ENCODE peak calls at places on chromosomes 7 and 10, in eight cellular contexts. Y, B, I, O, G, Z, K and Q are unnamed samples.

GRCh38 chr10:111086602-111087001 is 9.8 kb downstream of the ADRA2A start:
- DNase-seq in Y (no peak), B (no peak), I (no peak), O (no peak), G (no peak), Z (no peak), K (no peak), Q (no peak)

GRCh38 chr10:133154411-133154810 is 5.6 kb upstream of the KNDC1 start:
- DNase-seq in Y (no peak), B (no peak), I (no peak), O (no peak), G (no peak), Z (no peak), K (no peak), Q (no peak)

GRCh38 chr10:59752278-59752940 is 846 bp downstream of the MRLN start:
- DNase-seq in Y (no peak), B (no peak), I (no peak), O (no peak), G (no peak), Z (no peak), K (no peak), Q (no peak)

GRCh38 chr10:121217331-121217730 is 366.2 kb downstream of the WDR11 start:
- DNase-seq in Y (no peak), B (no peak), I (no peak), O (no peak), G (no peak), Z (no peak), K (no peak), Q (no peak)

GRCh38 chr10:28734940-28735759 is 57.8 kb downstream of the BAMBI start:
- DNase-seq in Y (no peak), B (peak; percentile 39), I (no peak), O (no peak), G (peak; percentile 89), Z (no peak), K (no peak), Q (peak; percentile 95)

GRCh38 chr10:120861200-120861599 is 10.0 kb downstream of the WDR11 start:
- DNase-seq in Y (no peak), B (no peak), I (no peak), O (no peak), G (no peak), Z (no peak), K (no peak), Q (no peak)

GRCh38 chr10:61832866-61833481 is 68.5 kb upstream of the ARID5B start:
- DNase-seq in Y (no peak), B (no peak), I (no peak), O (no peak), G (no peak), Z (no peak), K (no peak), Q (peak; percentile 38)

GRCh38 chr7:71145906-71146901 is 14.3 kb downstream of the GALNT17 start:
- DNase-seq in Y (no peak), B (no peak), I (no peak), O (no peak), G (peak; percentile 85), Z (no peak), K (no peak), Q (no peak)

GRCh38 chr7:1418505-1419309 is 40.6 kb downstream of the MICALL2 start:
- DNase-seq in Y (no peak), B (no peak), I (no peak), O (no peak), G (peak; percentile 81), Z (no peak), K (no peak), Q (peak; percentile 51)

GRCh38 chr7:105760549-105761447 is 115.6 kb downstream of the ATXN7L1 start:
- DNase-seq in Y (peak; percentile 16), B (no peak), I (no peak), O (no peak), G (no peak), Z (no peak), K (no peak), Q (peak; percentile 64)

GRCh38 chr10:103479135-103479534 is at the start of gene CALHM3:
- DNase-seq in Y (no peak), B (no peak), I (no peak), O (no peak), G (peak; percentile 60), Z (no peak), K (no peak), Q (no peak)

GRCh38 chr7:106563466-106564150 is 97.3 kb downstream of the CCDC71L start:
- DNase-seq in Y (no peak), B (no peak), I (no peak), O (no peak), G (no peak), Z (no peak), K (no peak), Q (peak; percentile 52)